ENCODE peak calls at places on chromosomes 2 and 18, in six cellular contexts. O is hepatocyte, M is SK-N-SH, Z is GM23338, Y is neural progenitor cell, D is OCI-LY7. B is an unnamed sample.

GRCh38 chr2:11863513-11864328 is 117.3 kb downstream of the LPIN1 start:
- DNase-seq in O (peak), M (peak), Z (peak), Y (peak), D (peak), B (peak)

GRCh38 chr2:148568597-148568996 is 76.0 kb upstream of the EPC2 start:
- DNase-seq in O (no peak), M (no peak), Z (no peak), Y (no peak), D (no peak), B (no peak)

GRCh38 chr2:105324732-105325131 is 4.8 kb downstream of the TGFBRAP1 start:
- DNase-seq in O (peak), M (no peak), Z (peak), Y (peak), D (no peak), B (no peak)

GRCh38 chr18:74498712-74499629 is 2.8 kb downstream of the CNDP2 start:
- DNase-seq in O (no peak), M (no peak), Z (no peak), Y (no peak), D (peak), B (no peak)

GRCh38 chr2:172698041-172698863 is 37.4 kb upstream of the RAPGEF4 start:
- DNase-seq in O (peak), M (no peak), Z (no peak), Y (no peak), D (no peak), B (peak)

GRCh38 chr2:44918095-44918775 is 23.3 kb upstream of the SIX3 start:
- DNase-seq in O (no peak), M (no peak), Z (no peak), Y (no peak), D (no peak), B (peak)

GRCh38 chr2:241040811-241041334 is 42.5 kb downstream of the SNED1 start:
- DNase-seq in O (no peak), M (no peak), Z (no peak), Y (no peak), D (peak), B (no peak)

GRCh38 chr2:169237286-169237685 is 125.0 kb downstream of the LRP2 start:
- DNase-seq in O (no peak), M (no peak), Z (no peak), Y (no peak), D (no peak), B (no peak)

GRCh38 chr2:236548179-236548918 is 21.3 kb upstream of the ACKR3 start:
- DNase-seq in O (no peak), M (no peak), Z (no peak), Y (no peak), D (no peak), B (no peak)

GRCh38 chr2:108169982-108170625 is 69.7 kb upstream of the SULT1C3 start:
- DNase-seq in O (peak), M (peak), Z (peak), Y (peak), D (peak), B (peak)

GRCh38 chr2:16744521-16744920 is 78.9 kb upstream of the CYRIA start:
- DNase-seq in O (no peak), M (no peak), Z (no peak), Y (no peak), D (no peak), B (no peak)

GRCh38 chr2:21102356-21102755 is 21.4 kb upstream of the TDRD15 start:
- DNase-seq in O (no peak), M (no peak), Z (no peak), Y (no peak), D (no peak), B (no peak)

GRCh38 chr18:62897153-62897552 is 181.8 kb downstream of the PHLPP1 start:
- DNase-seq in O (no peak), M (no peak), Z (no peak), Y (no peak), D (no peak), B (peak)

GRCh38 chr2:203052539-203052938 is 37.9 kb downstream of the NBEAL1 start:
- DNase-seq in O (no peak), M (no peak), Z (no peak), Y (no peak), D (no peak), B (no peak)

GRCh38 chr2:42446503-42447271 is 47.1 kb downstream of the KCNG3 start:
- DNase-seq in O (no peak), M (no peak), Z (no peak), Y (no peak), D (no peak), B (peak)

GRCh38 chr2:55408946-55409868 is 10.4 kb downstream of the CCDC88A start:
- DNase-seq in O (no peak), M (no peak), Z (peak), Y (no peak), D (no peak), B (no peak)

GRCh38 chr2:172106128-172106961 is 3.6 kb upstream of the DLX2 start:
- DNase-seq in O (peak), M (peak), Z (peak), Y (peak), D (no peak), B (peak)

GRCh38 chr2:46117994-46118393 is 179.2 kb upstream of the EPAS1 start:
- DNase-seq in O (no peak), M (no peak), Z (no peak), Y (no peak), D (no peak), B (no peak)

GRCh38 chr2:70789304-70790078 is 952 bp downstream of the FIGLA start:
- DNase-seq in O (peak), M (peak), Z (peak), Y (peak), D (peak), B (peak)
- H3K4me3 ChIP-seq in O (peak), M (peak), Z (peak), Y (peak), D (no peak), B (peak)

DNA sequence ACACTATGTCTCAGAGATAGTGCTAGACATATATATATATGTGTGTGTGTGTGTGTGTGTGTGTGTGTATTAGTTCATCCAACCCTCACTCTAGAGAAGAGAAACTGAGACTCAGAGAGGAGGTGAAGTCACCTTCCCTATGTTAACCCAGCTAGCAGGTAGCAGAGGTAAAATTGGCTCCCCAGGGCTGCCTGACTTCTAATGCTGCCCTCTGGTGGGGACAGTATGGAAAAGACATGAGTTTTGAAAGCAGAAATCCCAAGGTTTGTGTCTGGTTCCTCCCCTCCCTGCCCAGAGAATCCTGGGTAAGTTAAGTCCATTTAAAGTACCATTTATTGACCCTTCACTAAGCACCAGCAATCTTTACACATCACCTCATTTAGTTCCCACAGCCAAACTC is 137.7 kb downstream of the THNSL2 start:
- DNase-seq in O (peak), M (peak), Z (peak), Y (peak), D (peak), B (peak)
- TF ChIP-seq CTCF in O (peak), M (peak), Z (peak), Y (peak), D (peak), B (peak)

GRCh38 chr18:56353676-56354260 is 284.6 kb downstream of the TXNL1 start:
- DNase-seq in O (no peak), M (no peak), Z (no peak), Y (no peak), D (no peak), B (no peak)
- TF ChIP-seq EZH2phosphoT487 in O (no peak), M (no peak), Z (no peak), Y (no peak), D (no peak), B (no peak)

GRCh38 chr2:65369574-65369973 is 62.8 kb downstream of the SPRED2 start:
- DNase-seq in O (no peak), M (no peak), Z (no peak), Y (no peak), D (no peak), B (no peak)

GRCh38 chr2:65368464-65368863 is 63.9 kb downstream of the SPRED2 start:
- DNase-seq in O (no peak), M (no peak), Z (no peak), Y (no peak), D (no peak), B (no peak)

GRCh38 chr2:65369980-65370379 is 62.4 kb downstream of the SPRED2 start:
- DNase-seq in O (no peak), M (no peak), Z (no peak), Y (no peak), D (no peak), B (no peak)

GRCh38 chr2:65371094-65371474 is 61.3 kb downstream of the SPRED2 start:
- DNase-seq in O (no peak), M (no peak), Z (no peak), Y (no peak), D (no peak), B (no peak)

DNA sequence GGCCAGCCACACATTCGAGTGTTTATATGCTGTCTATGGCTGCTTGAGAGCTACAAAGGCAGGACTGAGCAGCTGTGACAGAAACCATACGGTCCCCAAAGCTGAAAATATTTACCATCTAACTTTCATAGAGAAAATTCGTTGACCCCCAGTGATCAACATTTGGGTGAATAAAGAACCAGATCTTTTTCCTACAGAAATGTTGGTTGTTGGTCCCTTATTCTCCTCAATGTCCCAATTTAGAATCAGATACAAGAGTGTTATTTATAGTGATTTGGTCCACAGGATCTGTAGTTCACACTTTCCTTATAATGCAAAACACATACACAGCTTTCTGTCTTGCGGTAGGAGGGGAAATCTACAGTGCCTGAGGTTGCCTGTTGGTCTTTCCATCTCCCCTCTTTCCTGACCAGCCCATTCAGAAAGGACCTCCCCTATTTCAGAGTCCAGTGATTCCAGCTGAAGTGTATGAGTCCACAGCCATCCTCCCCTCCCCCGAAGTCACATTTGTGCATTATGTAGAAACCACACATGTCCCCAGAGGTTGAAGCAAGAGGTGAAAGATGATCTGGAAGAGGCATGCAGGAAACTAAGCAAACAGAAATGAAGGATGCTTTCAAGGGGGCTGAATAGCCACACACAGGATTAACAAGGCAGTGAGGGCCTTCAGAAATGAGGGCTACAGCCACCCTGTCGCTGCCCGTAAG is 61.9 kb downstream of the SPRED2 start:
- DNase-seq in O (no peak), M (no peak), Z (no peak), Y (no peak), D (peak), B (peak)
- H3K4me3 ChIP-seq in O (no peak), M (no peak), Z (no peak), Y (no peak), D (peak), B (no peak)

DNA sequence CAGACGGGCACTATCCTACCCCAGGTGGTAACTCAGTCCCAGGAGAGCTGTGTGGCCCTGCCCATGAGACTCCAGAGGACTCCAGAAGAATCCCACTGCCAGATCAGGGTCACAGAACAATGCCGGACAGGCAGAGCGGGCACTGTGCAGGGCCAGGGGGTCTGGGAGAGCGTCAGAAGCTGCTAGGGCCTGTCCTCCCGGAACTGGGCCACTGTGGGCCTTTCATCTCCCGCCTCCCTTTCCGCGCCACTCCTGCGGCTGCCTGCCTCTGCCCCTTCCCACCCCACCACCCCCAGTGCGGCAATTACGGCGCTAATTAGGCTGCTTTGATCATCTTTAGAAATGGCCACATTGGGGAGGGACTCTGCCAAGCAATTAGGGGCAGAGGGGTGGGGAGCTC is 607 bp upstream of the PRSS56 start:
- DNase-seq in O (no peak), M (no peak), Z (no peak), Y (no peak), D (no peak), B (no peak)
- TF ChIP-seq CTCF in O (no peak), M (no peak), Z (no peak), Y (no peak), D (no peak), B (no peak)

GRCh38 chr2:152409691-152410597 is 75.0 kb downstream of the FMNL2 start:
- DNase-seq in O (no peak), M (no peak), Z (no peak), Y (no peak), D (no peak), B (peak)
- TF ChIP-seq EZH2phosphoT487 in O (no peak), M (no peak), Z (no peak), Y (no peak), D (no peak), B (no peak)

DNA sequence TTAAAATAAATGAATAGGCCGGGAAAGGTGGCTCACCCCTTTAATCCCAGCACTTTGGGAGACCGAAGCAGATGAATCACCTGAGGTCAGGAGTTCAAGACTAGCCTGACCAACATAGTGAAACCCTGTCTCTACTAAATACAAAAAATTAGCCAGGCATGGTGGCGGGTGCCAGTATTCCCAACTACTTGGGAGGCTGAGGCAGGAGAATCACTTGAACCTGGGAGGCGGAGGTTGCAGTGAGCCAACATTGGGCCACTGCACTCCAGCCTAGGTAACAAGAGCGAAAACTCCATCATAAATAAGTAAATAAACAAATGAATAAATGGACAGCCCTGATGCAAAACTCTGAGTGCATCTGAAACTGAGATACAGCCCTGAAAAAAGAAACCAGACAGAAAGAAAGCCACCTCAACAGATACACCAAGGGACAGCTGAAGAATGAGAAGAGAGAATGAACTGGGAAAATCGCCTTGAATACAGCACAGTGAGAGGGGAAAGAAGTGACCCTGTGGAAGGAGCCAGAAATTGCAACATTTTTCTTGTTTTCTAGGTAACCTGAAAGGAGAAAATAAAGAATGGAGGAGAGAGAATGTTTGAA is 64.4 kb downstream of the TRABD2A start:
- DNase-seq in O (no peak), M (no peak), Z (no peak), Y (no peak), D (peak), B (no peak)
- H3K4me3 ChIP-seq in O (no peak), M (no peak), Z (no peak), Y (no peak), D (peak), B (no peak)

DNA sequence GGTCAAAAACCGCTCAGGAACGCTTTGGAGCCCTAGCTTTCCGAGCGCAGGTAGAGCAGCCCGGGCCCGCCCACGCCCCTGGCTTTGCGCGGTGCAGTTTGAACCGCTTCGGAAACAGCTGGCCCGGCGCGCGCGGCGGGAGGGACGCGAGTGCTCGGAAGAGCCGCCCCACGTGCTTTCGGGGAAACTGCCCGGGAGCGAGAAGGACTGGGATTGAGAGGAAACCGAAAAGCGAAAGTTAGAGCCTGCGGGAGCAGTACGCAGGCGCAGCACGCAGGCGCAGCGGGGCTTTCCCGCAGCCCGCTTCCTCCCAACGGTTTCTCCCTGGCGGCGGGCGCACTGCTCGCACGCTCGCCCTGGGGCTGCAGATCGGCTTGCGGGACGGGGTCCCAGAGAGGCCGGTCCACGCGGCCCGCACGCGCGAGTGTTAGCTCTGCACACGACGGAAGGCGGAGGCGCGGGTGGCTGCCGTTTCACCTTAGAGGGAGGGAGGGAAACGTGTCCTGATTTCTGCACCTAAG is 6.3 kb upstream of the STAT1 start:
- DNase-seq in O (peak), M (peak), Z (peak), Y (peak), D (peak), B (peak)
- TF ChIP-seq CTCF in O (no peak), M (peak), Z (no peak), Y (peak), D (no peak), B (no peak)

GRCh38 chr2:116490511-116491145 is 1323.9 kb upstream of the DDX18 start:
- DNase-seq in O (no peak), M (no peak), Z (no peak), Y (no peak), D (no peak), B (peak)
- TF ChIP-seq EZH2phosphoT487 in O (no peak), M (no peak), Z (no peak), Y (no peak), D (no peak), B (no peak)

B was measured in PC-3.